ENCODE peak calls at places on chromosomes 11 and 22, in eight cellular contexts. N is tibial nerve, F is K562, I is suprapubic skin, V is ovary, O is transverse colon, S is A549, D is stomach. C is an unnamed sample. For H3K4me1, the result is how much of the 10 kb centered on the place peaks cover.

GRCh38 chr22:30605449-30606110 is 1.4 kb upstream of the TCN2 start:
- DNase-seq in S (peak), N (no peak), V (no peak), F (peak), D (peak), O (peak), I (no peak), C (no peak)

GRCh38 chr11:47961383-47961782 is 19.0 kb upstream of the PTPRJ start:
- DNase-seq in S (no peak), F (peak), O (no peak), N (no peak), D (no peak), V (no peak), I (no peak), C (no peak)

GRCh38 chr11:68270334-68271022 is 1.3 kb downstream of the C11orf24 start:
- DNase-seq in D (no peak), N (no peak), V (no peak), S (no peak), I (no peak), O (peak), F (no peak), C (no peak)

GRCh38 chr11:43738600-43739409 is 58.3 kb downstream of the HSD17B12 start:
- DNase-seq in I (no peak), F (peak), S (no peak), N (no peak), O (no peak), D (no peak), V (no peak), C (no peak)

GRCh38 chr11:72221386-72221785 is 3.2 kb upstream of the INPPL1 start:
- DNase-seq in D (peak), N (no peak), I (no peak), S (no peak), F (no peak), O (no peak), V (peak), C (peak)

GRCh38 chr11:133082453-133082781 is 449.9 kb downstream of the OPCML start:
- DNase-seq in V (no peak), F (no peak), D (no peak), N (no peak), S (no peak), O (peak), I (peak), C (peak)

GRCh38 chr11:102802341-102802740 is 4.4 kb upstream of the MMP1 start:
- DNase-seq in F (no peak), V (no peak), N (no peak), O (no peak), I (no peak), D (no peak), S (no peak), C (no peak)

GRCh38 chr22:31346255-31346732 is at the start of gene PATZ1:
- DNase-seq in D (peak), V (peak), F (peak), I (peak), S (peak), O (peak), N (peak), C (no peak)

GRCh38 chr11:32890843-32891656 is 1.6 kb upstream of the QSER1 start:
- DNase-seq in D (no peak), F (no peak), S (no peak), N (no peak), O (peak), V (no peak), I (no peak), C (no peak)

GRCh38 chr11:87779276-87780067 is 395.8 kb downstream of the RAB38 start:
- DNase-seq in F (no peak), N (no peak), I (no peak), V (no peak), S (no peak), D (no peak), O (no peak), C (no peak)

GRCh38 chr11:71988050-71988449 is 10.7 kb upstream of the IL18BP start:
- DNase-seq in N (no peak), D (no peak), I (no peak), V (no peak), O (no peak), F (no peak), S (no peak), C (no peak)

GRCh38 chr11:20011294-20011951 is 148.9 kb downstream of the DBX1 start:
- DNase-seq in S (no peak), O (no peak), N (no peak), D (no peak), I (no peak), V (no peak), F (no peak), C (no peak)

GRCh38 chr11:47409440-47410403 is 1.3 kb downstream of the SLC39A13 start:
- DNase-seq in S (no peak), D (no peak), O (no peak), I (no peak), V (peak), N (no peak), F (no peak), C (no peak)

GRCh38 chr22:47850644-47851151 is 1088.2 kb downstream of the TBC1D22A start:
- DNase-seq in D (no peak), N (no peak), F (no peak), O (no peak), S (no peak), V (peak), I (no peak), C (peak)

DNA sequence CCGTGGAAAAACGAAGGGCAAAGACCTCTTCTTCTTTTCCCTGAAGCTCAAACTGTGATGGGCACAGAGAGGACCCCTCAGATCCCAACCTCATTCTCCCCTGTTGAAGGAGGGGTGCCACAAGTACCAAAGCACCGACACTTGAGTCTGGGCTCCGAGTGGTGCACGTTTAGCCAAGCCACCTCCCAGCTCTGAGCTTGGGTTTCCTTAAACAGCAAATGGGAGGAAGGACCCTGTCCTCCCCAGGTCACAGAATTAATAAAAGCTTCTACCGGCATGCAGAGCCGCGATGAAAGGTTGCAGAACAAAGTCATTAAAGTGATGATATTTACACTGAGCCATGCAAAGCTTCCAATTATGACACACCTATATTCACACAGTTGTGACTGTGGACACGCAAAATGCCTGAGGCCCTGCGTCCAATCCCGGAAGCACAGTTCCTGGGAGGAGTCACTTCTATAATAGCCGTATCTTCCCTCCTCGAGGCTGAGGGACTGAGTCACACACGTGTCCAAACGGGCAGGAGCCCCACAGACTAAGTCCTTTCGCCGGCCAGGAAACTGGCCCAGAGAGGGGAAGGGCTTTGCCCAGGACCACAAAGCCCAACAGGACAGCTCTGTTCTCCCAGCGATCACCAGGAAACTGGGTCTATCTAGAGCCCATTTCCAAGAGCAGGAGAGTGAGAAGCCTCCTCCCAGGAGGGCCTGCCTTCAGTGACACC is 922 bp upstream of the CSNK1E start:
- DNase-seq in D (peak), F (peak), S (peak), V (peak), I (no peak), N (peak), O (peak), C (no peak)
- TF ChIP-seq POLR2A in D (no peak), F (peak), S (no peak), V (no peak), I (no peak), N (peak), O (peak), C (no peak)

DNA sequence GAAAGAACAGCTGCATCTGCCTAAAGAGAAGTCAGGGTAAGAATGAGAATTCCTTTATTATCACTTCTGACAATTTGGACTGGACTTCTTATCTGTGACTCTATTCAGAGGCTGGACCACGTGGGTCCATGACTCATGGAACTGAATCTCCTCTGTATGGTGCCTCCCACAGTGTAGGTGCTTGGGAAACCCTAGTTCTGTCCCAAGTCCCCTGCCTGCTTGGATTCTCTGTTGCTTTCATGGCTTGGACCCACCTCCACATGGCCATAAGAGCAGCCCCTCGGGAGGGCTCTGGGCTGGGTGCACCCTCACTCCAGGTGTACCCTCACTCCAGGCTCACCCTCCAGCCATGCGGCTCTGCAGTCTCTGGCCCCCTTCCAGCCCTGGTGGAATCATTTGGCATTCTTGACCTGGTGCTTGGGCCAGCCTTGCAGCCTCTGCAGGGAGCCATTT is 153.4 kb downstream of the CACNA1I start:
- DNase-seq in D (peak), F (peak), O (no peak), S (no peak), V (no peak), I (peak), N (no peak), C (no peak)
- TF ChIP-seq EP300 in D (no peak), F (peak), O (no peak), S (no peak), V (no peak), I (no peak), N (no peak), C (no peak)

DNA sequence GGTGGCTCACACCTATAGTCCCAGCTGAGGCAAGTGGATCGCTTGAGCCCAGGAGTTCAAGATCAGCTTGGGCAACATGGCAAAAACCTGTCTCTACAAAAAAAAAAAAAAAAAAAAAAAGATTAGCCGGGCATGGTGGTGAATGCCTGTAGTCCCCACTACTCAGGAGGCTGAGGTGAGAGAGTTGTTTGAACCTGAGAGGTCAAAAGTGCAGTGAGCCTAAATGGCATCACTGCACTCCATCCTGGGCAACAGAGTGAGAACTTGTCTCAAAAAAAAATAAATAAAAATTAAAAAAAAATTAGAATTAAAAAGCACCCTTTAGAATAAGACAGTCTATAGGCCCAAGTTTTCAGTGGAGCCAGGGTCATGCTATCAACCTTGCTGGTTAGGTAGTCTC is 95.5 kb downstream of the PDHX start:
- DNase-seq in N (no peak), D (no peak), V (no peak), F (no peak), I (no peak), S (no peak), O (no peak), C (no peak)
- H3K4me1 ChIP-seq in N (under half), D (under half), V (under half), F (under half), I (under half), S (half or more), O (under half), C (under half)

GRCh38 chr11:110529043-110529442 is 99.3 kb downstream of the FDX1 start:
- DNase-seq in S (no peak), O (no peak), V (no peak), I (no peak), D (no peak), N (no peak), F (peak), C (no peak)
- TF ChIP-seq POLR2A in S (no peak), O (no peak), V (no peak), I (no peak), D (no peak), N (no peak), F (no peak), C (no peak)

GRCh38 chr22:46066691-46067090 is 83.6 kb upstream of the PPARA start:
- DNase-seq in D (peak), O (peak), V (no peak), I (peak), N (peak), F (no peak), S (no peak), C (no peak)

GRCh38 chr22:46068176-46068907 is 82.0 kb upstream of the PPARA start:
- DNase-seq in D (no peak), N (no peak), S (no peak), V (peak), I (no peak), O (no peak), F (no peak), C (no peak)

GRCh38 chr22:46065733-46066454 is 84.4 kb upstream of the PPARA start:
- DNase-seq in V (no peak), S (no peak), I (no peak), D (no peak), N (no peak), O (no peak), F (no peak), C (no peak)

GRCh38 chr22:46068908-46069481 is 81.3 kb upstream of the PPARA start:
- DNase-seq in O (peak), F (no peak), V (no peak), D (peak), N (peak), I (peak), S (no peak), C (no peak)

DNA sequence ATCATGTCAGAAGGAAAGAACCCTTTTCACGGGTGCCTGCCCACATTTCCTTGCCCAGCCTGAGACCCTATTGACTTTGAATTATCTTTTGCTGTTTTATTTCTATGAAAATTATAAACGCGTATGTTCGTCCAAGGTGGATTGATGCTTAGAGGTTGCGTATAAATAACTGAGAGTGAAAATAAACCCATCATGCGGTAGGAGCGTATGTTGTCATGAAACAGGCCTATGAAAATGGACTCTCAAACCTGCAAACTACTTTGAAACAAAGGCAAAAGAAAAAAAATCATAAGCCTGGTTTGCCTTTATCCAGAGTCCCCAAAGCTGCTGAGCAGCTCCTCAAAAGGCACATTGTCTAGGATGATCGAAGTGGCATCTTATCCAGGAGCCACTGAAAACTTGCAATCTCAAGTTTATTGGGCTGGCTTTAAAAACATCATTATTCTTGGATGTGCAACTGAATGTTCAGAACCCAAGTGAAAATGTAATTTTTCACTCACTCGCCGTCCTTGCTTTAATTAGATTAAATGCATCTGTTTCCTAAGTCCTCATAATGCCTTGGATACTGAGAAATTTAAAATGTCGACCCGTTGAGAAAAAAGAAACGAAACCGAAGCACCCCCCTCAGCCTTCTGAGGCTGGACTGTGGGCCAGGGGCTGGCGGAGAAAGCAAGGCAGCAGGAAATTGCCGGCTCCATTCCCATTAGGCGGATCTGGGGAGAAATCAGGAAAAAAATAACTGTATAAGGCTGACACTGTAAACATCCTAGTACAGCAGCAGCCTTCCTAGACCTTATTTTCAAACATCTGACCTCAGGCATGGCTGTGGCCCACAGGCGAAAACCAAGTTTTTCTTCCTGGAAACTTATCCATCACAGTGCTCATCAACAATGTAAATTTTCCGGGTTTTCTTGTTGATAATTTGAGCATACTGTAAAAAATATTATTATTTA is 82.9 kb upstream of the PPARA start:
- DNase-seq in S (no peak), O (peak), I (no peak), V (no peak), D (peak), F (no peak), N (peak), C (no peak)
- TF ChIP-seq EP300 in S (no peak), O (no peak), I (no peak), V (no peak), D (no peak), F (no peak), N (no peak), C (no peak)

C was measured in esophagus muscularis mucosa.